ENCODE peak calls at places on chromosome 14, in eight cellular contexts. H is kidney tubule cell; K is T follicular helper cell; F is endothelial cell; G is CD8-positive, alpha-beta T cell; D is CD4-positive, alpha-beta T cell; B is GM20000; J is AG08395. P is an unnamed sample.

GRCh38 chr14:96001866-96002510 is 37.2 kb upstream of the C14orf132 start:
- DNase-seq in H (peak), K (no peak), F (no peak), G (no peak), D (no peak), B (no peak), J (peak), P (no peak)

GRCh38 chr14:103905861-103906456 is 22.3 kb upstream of the TDRD9 start:
- DNase-seq in H (no peak), K (no peak), F (peak), G (peak), D (peak), B (no peak), J (no peak), P (no peak)

GRCh38 chr14:70601162-70601561 is 707 bp upstream of the MED6 start:
- DNase-seq in H (peak), K (no peak), F (no peak), G (no peak), D (no peak), B (no peak), J (peak), P (no peak)

GRCh38 chr14:24710403-24711063 is 76.5 kb upstream of the GZMB start:
- DNase-seq in H (peak), K (peak), F (peak), G (peak), D (no peak), B (peak), J (peak), P (peak)

GRCh38 chr14:73457050-73457934 is 1.1 kb downstream of the NUMB start:
- DNase-seq in H (peak), K (no peak), F (peak), G (peak), D (no peak), B (no peak), J (peak), P (no peak)

GRCh38 chr14:101402936-101403660 is 158.2 kb upstream of the DIO3 start:
- DNase-seq in H (no peak), K (no peak), F (no peak), G (no peak), D (no peak), B (no peak), J (peak), P (no peak)

GRCh38 chr14:91177797-91178147 is 63.9 kb downstream of the DGLUCY start:
- DNase-seq in H (no peak), K (no peak), F (no peak), G (no peak), D (no peak), B (no peak), J (no peak), P (no peak)

GRCh38 chr14:94821705-94822104 is 51.8 kb upstream of the GSC start:
- DNase-seq in H (no peak), K (no peak), F (no peak), G (no peak), D (no peak), B (no peak), J (no peak), P (no peak)

GRCh38 chr14:97219356-97220017 is 422.3 kb downstream of the VRK1 start:
- DNase-seq in H (no peak), K (peak), F (peak), G (peak), D (no peak), B (no peak), J (no peak), P (no peak)

GRCh38 chr14:71803539-71804260 is 128.5 kb upstream of the RGS6 start:
- DNase-seq in H (peak), K (no peak), F (no peak), G (no peak), D (no peak), B (no peak), J (no peak), P (no peak)

GRCh38 chr14:93319958-93320357 is 12.9 kb downstream of the BTBD7 start:
- DNase-seq in H (no peak), K (no peak), F (no peak), G (no peak), D (no peak), B (no peak), J (no peak), P (no peak)

GRCh38 chr14:102262894-102263462 is 42.0 kb downstream of the MOK start:
- DNase-seq in H (peak), K (no peak), F (peak), G (no peak), D (no peak), B (no peak), J (no peak), P (no peak)

GRCh38 chr14:56585461-56586084 is 6.0 kb downstream of the TMEM260 start:
- DNase-seq in H (no peak), K (no peak), F (no peak), G (no peak), D (no peak), B (no peak), J (no peak), P (no peak)

GRCh38 chr14:71815110-71815509 is 117.1 kb upstream of the RGS6 start:
- DNase-seq in H (no peak), K (no peak), F (no peak), G (no peak), D (no peak), B (no peak), J (no peak), P (no peak)

GRCh38 chr14:98957211-98958047 is 314.6 kb downstream of the BCL11B start:
- DNase-seq in H (no peak), K (no peak), F (no peak), G (no peak), D (no peak), B (no peak), J (peak), P (no peak)

GRCh38 chr14:78606111-78606510 is 435.9 kb downstream of the NRXN3 start:
- DNase-seq in H (peak), K (no peak), F (no peak), G (no peak), D (no peak), B (no peak), J (peak), P (no peak)

GRCh38 chr14:73287071-73287470 is 49.8 kb downstream of the PAPLN start:
- DNase-seq in H (no peak), K (no peak), F (no peak), G (no peak), D (no peak), B (no peak), J (no peak), P (no peak)

GRCh38 chr14:76396714-76397187 is 20.8 kb downstream of the ESRRB start:
- DNase-seq in H (peak), K (no peak), F (no peak), G (no peak), D (no peak), B (no peak), J (no peak), P (no peak)

GRCh38 chr14:102095871-102096568 is 9.2 kb upstream of the HSP90AA1 start:
- DNase-seq in H (no peak), K (no peak), F (no peak), G (no peak), D (no peak), B (no peak), J (no peak), P (no peak)

GRCh38 chr14:49768301-49769121 is 558 bp downstream of the KLHDC2 start:
- DNase-seq in H (peak), K (peak), F (peak), G (peak), D (peak), B (peak), J (peak), P (no peak)

GRCh38 chr14:101221549-101222160 is 318.1 kb upstream of the RTL1 start:
- DNase-seq in H (no peak), K (no peak), F (no peak), G (no peak), D (no peak), B (no peak), J (no peak), P (no peak)

GRCh38 chr14:69288001-69288771 is 28.2 kb downstream of the GALNT16 start:
- DNase-seq in H (peak), K (no peak), F (peak), G (no peak), D (no peak), B (no peak), J (no peak), P (no peak)

GRCh38 chr14:69582207-69582606 is 7.5 kb upstream of the CCDC177 start:
- DNase-seq in H (peak), K (no peak), F (no peak), G (no peak), D (no peak), B (no peak), J (peak), P (no peak)

GRCh38 chr14:51653855-51654548 is 2.3 kb downstream of the FRMD6 start:
- DNase-seq in H (no peak), K (no peak), F (no peak), G (no peak), D (no peak), B (no peak), J (no peak), P (no peak)

GRCh38 chr14:90533591-90534021 is 136.8 kb downstream of the CALM1 start:
- DNase-seq in H (no peak), K (no peak), F (no peak), G (no peak), D (no peak), B (no peak), J (no peak), P (no peak)

GRCh38 chr14:54106802-54107377 is 150.3 kb upstream of the BMP4 start:
- DNase-seq in H (peak), K (no peak), F (no peak), G (no peak), D (no peak), B (no peak), J (peak), P (no peak)

GRCh38 chr14:34234258-34234657 is 227.8 kb downstream of the SPTSSA start:
- DNase-seq in H (no peak), K (no peak), F (no peak), G (no peak), D (no peak), B (no peak), J (no peak), P (no peak)

GRCh38 chr14:96409701-96410100 is 17.8 kb downstream of the AK7 start:
- DNase-seq in H (no peak), K (no peak), F (no peak), G (no peak), D (no peak), B (no peak), J (no peak), P (no peak)

GRCh38 chr14:90491221-90491867 is 94.5 kb downstream of the CALM1 start:
- DNase-seq in H (no peak), K (no peak), F (no peak), G (no peak), D (no peak), B (no peak), J (peak), P (no peak)

GRCh38 chr14:25048170-25049126 is 1.5 kb downstream of the STXBP6 start:
- DNase-seq in H (peak), K (no peak), F (no peak), G (no peak), D (no peak), B (no peak), J (peak), P (no peak)

GRCh38 chr14:50357124-50357523 is 39.6 kb downstream of the CDKL1 start:
- DNase-seq in H (no peak), K (no peak), F (no peak), G (no peak), D (no peak), B (no peak), J (no peak), P (no peak)

P was measured in NK-92 treated with Interleukin-12 subunit alpha and Interleukin-12 subunit beta, amount 100 ng/mL, for 24 hours.